ENCODE peak calls at places on chromosomes 6 and 20, in nine cellular contexts. K is foreskin melanocyte, A is cardiac fibroblast, S is SW480, B is IMR-90, F is posterior vena cava, Q is AG04449, X is right cardiac atrium, E is fibroblast of pulmonary artery. Z is an unnamed sample.

GRCh38 chr6:147852772-147853171 is 344.3 kb downstream of the SAMD5 start:
- DNase-seq in K (no peak), A (no peak), S (no peak), B (peak; percentile 20), F (no peak), Q (no peak), X (no peak), E (no peak), Z (no peak)

GRCh38 chr6:69980624-69981023 is 114.3 kb downstream of the COL19A1 start:
- DNase-seq in K (no peak), A (no peak), S (no peak), B (no peak), F (no peak), Q (no peak), X (no peak), E (no peak), Z (no peak)

GRCh38 chr6:151240861-151241642 is 1.3 kb downstream of the AKAP12 start:
- DNase-seq in K (peak; percentile 30), A (peak; percentile 82), S (no peak), B (peak; percentile 73), F (peak; percentile 87), Q (no peak), X (peak; percentile 70), E (peak; percentile 81), Z (peak; percentile 86)

GRCh38 chr6:6612308-6612707 is 23.8 kb downstream of the LY86 start:
- DNase-seq in K (no peak), A (no peak), S (no peak), B (no peak), F (no peak), Q (no peak), X (no peak), E (no peak), Z (no peak)

GRCh38 chr6:72811971-72812421 is 190.1 kb downstream of the KCNQ5 start:
- DNase-seq in K (peak; percentile 99), A (peak; percentile 23), S (no peak), B (peak; percentile 50), F (no peak), Q (no peak), X (no peak), E (peak; percentile 33), Z (no peak)

GRCh38 chr6:26502169-26502568 is 2.1 kb downstream of the BTN1A1 start:
- DNase-seq in K (no peak), A (no peak), S (no peak), B (no peak), F (no peak), Q (no peak), X (no peak), E (no peak), Z (no peak)

GRCh38 chr6:13452346-13453171 is 34.8 kb downstream of the GFOD1 start:
- DNase-seq in K (no peak), A (peak; percentile 63), S (no peak), B (no peak), F (no peak), Q (no peak), X (no peak), E (peak; percentile 65), Z (no peak)

GRCh38 chr20:57209413-57209812 is 57.0 kb downstream of the BMP7 start:
- DNase-seq in K (no peak), A (no peak), S (no peak), B (no peak), F (no peak), Q (no peak), X (no peak), E (no peak), Z (no peak)

GRCh38 chr20:53322651-53323050 is 271.0 kb downstream of the ZNF217 start:
- DNase-seq in K (no peak), A (no peak), S (no peak), B (no peak), F (no peak), Q (no peak), X (no peak), E (no peak), Z (no peak)

GRCh38 chr6:41232667-41233066 is 4.5 kb downstream of the TREML4 start:
- DNase-seq in K (no peak), A (no peak), S (no peak), B (no peak), F (no peak), Q (no peak), X (no peak), E (no peak), Z (no peak)